ENCODE peak calls at places on chromosome 18, in four cellular contexts. One of them, this sample, is unnamed.

GRCh38 chr18:62198259-62198658 is 11.2 kb downstream of the RELCH start:
- DNase-seq in left lung: no peak
- DNase-seq in ovary: no peak
- DNase-seq in OCI-LY7: no peak
- DNase-seq in this sample: no peak

GRCh38 chr18:65352183-65352582 is 398.6 kb upstream of the CDH7 start:
- DNase-seq in left lung: no peak
- DNase-seq in ovary: no peak
- DNase-seq in OCI-LY7: no peak
- DNase-seq in this sample: no peak

GRCh38 chr18:45652703-45653490 is 37.6 kb downstream of the SLC14A2 start:
- DNase-seq in left lung: no peak
- DNase-seq in ovary: no peak
- DNase-seq in OCI-LY7: no peak
- DNase-seq in this sample: no peak

GRCh38 chr18:72869786-72870185 is 2.0 kb upstream of the NETO1 start:
- DNase-seq in left lung: no peak
- DNase-seq in ovary: no peak
- DNase-seq in OCI-LY7: no peak
- DNase-seq in this sample: peak

GRCh38 chr18:77910347-77910746 is 660.7 kb downstream of the GALR1 start:
- DNase-seq in left lung: no peak
- DNase-seq in ovary: no peak
- DNase-seq in OCI-LY7: no peak
- DNase-seq in this sample: no peak

GRCh38 chr18:79567481-79568147 is 112.0 kb upstream of the CTDP1 start:
- DNase-seq in left lung: peak
- DNase-seq in ovary: no peak
- DNase-seq in OCI-LY7: no peak
- DNase-seq in this sample: no peak

GRCh38 chr18:32920796-32921787 is 148.3 kb upstream of the KLHL14 start:
- DNase-seq in left lung: no peak
- DNase-seq in ovary: no peak
- DNase-seq in OCI-LY7: no peak
- DNase-seq in this sample: no peak

GRCh38 chr18:2847341-2848144 is 737 bp downstream of the EMILIN2 start:
- DNase-seq in left lung: peak
- DNase-seq in ovary: peak
- DNase-seq in OCI-LY7: no peak
- DNase-seq in this sample: peak

GRCh38 chr18:70339915-70340314 is 51.1 kb downstream of the SOCS6 start:
- DNase-seq in left lung: no peak
- DNase-seq in ovary: no peak
- DNase-seq in OCI-LY7: no peak
- DNase-seq in this sample: no peak

GRCh38 chr18:30613467-30613801 is 429.1 kb downstream of the DSC3 start:
- DNase-seq in left lung: no peak
- DNase-seq in ovary: no peak
- DNase-seq in OCI-LY7: no peak
- DNase-seq in this sample: no peak

GRCh38 chr18:61551586-61551985 is 218.4 kb downstream of the CDH20 start:
- DNase-seq in left lung: no peak
- DNase-seq in ovary: no peak
- DNase-seq in OCI-LY7: peak
- DNase-seq in this sample: peak

GRCh38 chr18:5309888-5310470 is 14.5 kb upstream of the ZBTB14 start:
- DNase-seq in left lung: no peak
- DNase-seq in ovary: no peak
- DNase-seq in OCI-LY7: peak
- DNase-seq in this sample: peak

GRCh38 chr18:54647176-54647575 is 56.1 kb downstream of the DYNAP start:
- DNase-seq in left lung: no peak
- DNase-seq in ovary: no peak
- DNase-seq in OCI-LY7: peak
- DNase-seq in this sample: peak

GRCh38 chr18:51253476-51253875 is 56.0 kb upstream of the MEX3C start:
- DNase-seq in left lung: no peak
- DNase-seq in ovary: no peak
- DNase-seq in OCI-LY7: no peak
- DNase-seq in this sample: no peak

GRCh38 chr18:29145993-29146539 is 969.1 kb upstream of the CDH2 start:
- DNase-seq in left lung: no peak
- DNase-seq in ovary: no peak
- DNase-seq in OCI-LY7: no peak
- DNase-seq in this sample: no peak

GRCh38 chr18:33804258-33804657 is 226.2 kb downstream of the ASXL3 start:
- DNase-seq in left lung: no peak
- DNase-seq in ovary: no peak
- DNase-seq in OCI-LY7: no peak
- DNase-seq in this sample: no peak

GRCh38 chr18:79697178-79697577 is 17.6 kb downstream of the CTDP1 start:
- DNase-seq in left lung: no peak
- DNase-seq in ovary: no peak
- DNase-seq in OCI-LY7: no peak
- DNase-seq in this sample: no peak

GRCh38 chr18:56501896-56502295 is 136.5 kb downstream of the TXNL1 start:
- DNase-seq in left lung: no peak
- DNase-seq in ovary: no peak
- DNase-seq in OCI-LY7: no peak
- DNase-seq in this sample: no peak

GRCh38 chr18:55322176-55322735 is 265.7 kb downstream of the TCF4 start:
- DNase-seq in left lung: peak
- DNase-seq in ovary: peak
- DNase-seq in OCI-LY7: peak
- DNase-seq in this sample: peak

GRCh38 chr18:51603551-51603950 is 406.1 kb upstream of the MEX3C start:
- DNase-seq in left lung: no peak
- DNase-seq in ovary: no peak
- DNase-seq in OCI-LY7: no peak
- DNase-seq in this sample: no peak

GRCh38 chr18:39506581-39506980 is 1941.0 kb upstream of the CELF4 start:
- DNase-seq in left lung: no peak
- DNase-seq in ovary: no peak
- DNase-seq in OCI-LY7: no peak
- DNase-seq in this sample: no peak

GRCh38 chr18:52343138-52343537 is 3.1 kb downstream of the DCC start:
- DNase-seq in left lung: no peak
- DNase-seq in ovary: no peak
- DNase-seq in OCI-LY7: no peak
- DNase-seq in this sample: no peak

GRCh38 chr18:79765491-79766245 is 32.1 kb upstream of the KCNG2 start:
- DNase-seq in left lung: peak
- DNase-seq in ovary: no peak
- DNase-seq in OCI-LY7: no peak
- DNase-seq in this sample: no peak

GRCh38 chr18:26230497-26230896 is 4.3 kb downstream of the TAF4B start:
- DNase-seq in left lung: no peak
- DNase-seq in ovary: no peak
- DNase-seq in OCI-LY7: no peak
- DNase-seq in this sample: no peak

GRCh38 chr18:24157855-24158254 is 19.0 kb downstream of the CABYR start:
- DNase-seq in left lung: no peak
- DNase-seq in ovary: no peak
- DNase-seq in OCI-LY7: no peak
- DNase-seq in this sample: no peak

GRCh38 chr18:47996091-47996541 is 65.7 kb upstream of the SMAD2 start:
- DNase-seq in left lung: no peak
- DNase-seq in ovary: no peak
- DNase-seq in OCI-LY7: no peak
- DNase-seq in this sample: no peak

GRCh38 chr18:75811156-75811555 is 383.7 kb upstream of the SMIM21 start:
- DNase-seq in left lung: no peak
- DNase-seq in ovary: no peak
- DNase-seq in OCI-LY7: no peak
- DNase-seq in this sample: no peak

GRCh38 chr18:29191263-29191662 is 1014.3 kb upstream of the CDH2 start:
- DNase-seq in left lung: no peak
- DNase-seq in ovary: no peak
- DNase-seq in OCI-LY7: no peak
- DNase-seq in this sample: no peak

GRCh38 chr18:70289351-70290330 is 796 bp downstream of the SOCS6 start:
- DNase-seq in left lung: no peak
- DNase-seq in ovary: peak
- DNase-seq in OCI-LY7: no peak
- DNase-seq in this sample: peak

GRCh38 chr18:26383454-26384270 is 157.4 kb downstream of the TAF4B start:
- DNase-seq in left lung: no peak
- DNase-seq in ovary: no peak
- DNase-seq in OCI-LY7: peak
- DNase-seq in this sample: peak

GRCh38 chr18:32372381-32373061 is 98.2 kb downstream of the GAREM1 start:
- DNase-seq in left lung: peak
- DNase-seq in ovary: no peak
- DNase-seq in OCI-LY7: no peak
- DNase-seq in this sample: no peak

GRCh38 chr18:10524507-10525425 is 1.1 kb upstream of the NAPG start:
- DNase-seq in left lung: no peak
- DNase-seq in ovary: no peak
- DNase-seq in OCI-LY7: no peak
- DNase-seq in this sample: no peak

GRCh38 chr18:10525563-10526210 is at the start of gene NAPG:
- DNase-seq in left lung: peak
- DNase-seq in ovary: peak
- DNase-seq in OCI-LY7: peak
- DNase-seq in this sample: peak

GRCh38 chr18:10523544-10523943 is 2.3 kb upstream of the NAPG start:
- DNase-seq in left lung: no peak
- DNase-seq in ovary: no peak
- DNase-seq in OCI-LY7: no peak
- DNase-seq in this sample: no peak

GRCh38 chr18:10528439-10528838 is 2.6 kb downstream of the NAPG start:
- DNase-seq in left lung: no peak
- DNase-seq in ovary: no peak
- DNase-seq in OCI-LY7: no peak
- DNase-seq in this sample: no peak

GRCh38 chr18:10526211-10526949 is 553 bp downstream of the NAPG start:
- DNase-seq in left lung: peak
- DNase-seq in ovary: peak
- DNase-seq in OCI-LY7: peak
- DNase-seq in this sample: peak
- TF ChIP-seq CTCF in left lung: no peak
- TF ChIP-seq CTCF in ovary: no peak
- TF ChIP-seq CTCF in OCI-LY7: peak
- TF ChIP-seq CTCF in this sample: no peak

DNA sequence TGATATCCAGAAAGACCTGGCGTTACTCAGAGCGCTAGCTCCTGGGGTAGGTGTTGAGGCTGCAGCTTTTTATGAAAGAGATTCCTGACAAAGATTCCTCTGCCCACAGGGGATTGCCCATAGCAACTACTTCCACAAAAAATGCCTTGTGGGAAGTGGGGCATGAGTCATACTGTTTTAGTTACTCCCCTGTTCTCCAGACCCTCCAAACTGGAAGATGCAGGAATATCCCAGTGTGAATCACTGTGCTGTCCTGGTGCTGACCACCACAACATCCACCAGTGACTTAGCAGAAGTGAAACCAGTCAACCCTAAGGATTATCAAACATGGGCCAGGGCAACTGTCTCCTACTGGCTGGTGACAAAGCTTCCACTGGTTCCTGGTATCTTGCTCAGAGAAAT is 61.8 kb downstream of the CDH2 start:
- DNase-seq in left lung: no peak
- DNase-seq in ovary: no peak
- DNase-seq in OCI-LY7: no peak
- DNase-seq in this sample: no peak
- TF ChIP-seq CTCF in left lung: no peak
- TF ChIP-seq CTCF in ovary: no peak
- TF ChIP-seq CTCF in OCI-LY7: no peak
- TF ChIP-seq CTCF in this sample: no peak

GRCh38 chr18:58618822-58619553 is 9.9 kb downstream of the ALPK2 start:
- DNase-seq in left lung: no peak
- DNase-seq in ovary: no peak
- DNase-seq in OCI-LY7: no peak
- DNase-seq in this sample: no peak
- TF ChIP-seq CTCF in left lung: no peak
- TF ChIP-seq CTCF in ovary: no peak
- TF ChIP-seq CTCF in OCI-LY7: no peak
- TF ChIP-seq CTCF in this sample: no peak

GRCh38 chr18:49151482-49151881 is 200.7 kb upstream of the SMAD7 start:
- DNase-seq in left lung: no peak
- DNase-seq in ovary: no peak
- DNase-seq in OCI-LY7: no peak
- DNase-seq in this sample: no peak
- TF ChIP-seq CTCF in left lung: no peak
- TF ChIP-seq CTCF in ovary: no peak
- TF ChIP-seq CTCF in OCI-LY7: no peak
- TF ChIP-seq CTCF in this sample: no peak

DNA sequence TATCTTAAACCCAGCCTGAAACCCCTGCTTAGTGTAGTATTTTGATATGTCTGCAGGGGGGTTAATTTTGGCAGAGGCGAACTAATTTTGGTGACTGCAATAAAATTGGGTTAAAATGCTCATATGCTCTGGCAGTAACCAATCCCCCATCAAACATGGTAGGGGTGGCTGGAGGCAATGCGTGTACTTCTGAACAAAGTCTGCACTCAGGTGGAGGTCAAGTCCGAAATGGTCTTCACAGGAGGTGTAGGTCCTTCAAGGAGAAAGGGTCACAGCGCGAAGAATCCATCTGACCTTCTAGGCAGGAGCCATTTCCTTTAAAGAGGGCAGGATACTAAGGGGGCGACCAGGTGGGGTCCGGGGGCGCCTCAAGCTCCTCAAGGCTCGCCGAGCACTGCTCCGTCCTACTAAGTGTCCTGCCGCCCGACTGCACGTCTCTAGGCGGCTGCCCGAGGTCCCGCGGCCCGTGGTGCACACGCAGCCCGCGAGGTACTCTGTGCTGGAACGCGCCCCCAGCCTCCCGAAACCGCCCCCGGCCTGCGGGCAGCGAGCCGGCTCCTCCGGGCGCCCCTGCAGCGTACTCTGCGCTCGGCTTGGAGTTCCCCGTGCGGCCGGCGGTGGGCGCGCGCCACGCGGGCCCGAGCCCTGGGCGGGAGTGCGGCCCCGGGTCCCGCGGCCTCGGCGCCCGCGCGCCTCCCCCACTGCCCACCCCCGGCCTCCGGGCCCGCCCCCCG is 1.7 kb upstream of the LDLRAD4 start:
- DNase-seq in left lung: no peak
- DNase-seq in ovary: peak
- DNase-seq in OCI-LY7: no peak
- DNase-seq in this sample: peak
- TF ChIP-seq CTCF in left lung: no peak
- TF ChIP-seq CTCF in ovary: no peak
- TF ChIP-seq CTCF in OCI-LY7: no peak
- TF ChIP-seq CTCF in this sample: peak

GRCh38 chr18:74291771-74292540 is at the start of gene CYB5A:
- DNase-seq in left lung: peak
- DNase-seq in ovary: peak
- DNase-seq in OCI-LY7: no peak
- DNase-seq in this sample: peak

GRCh38 chr18:74289946-74290478 is 1.8 kb downstream of the CYB5A start:
- DNase-seq in left lung: no peak
- DNase-seq in ovary: no peak
- DNase-seq in OCI-LY7: no peak
- DNase-seq in this sample: no peak

GRCh38 chr18:74289137-74289536 is 2.6 kb downstream of the CYB5A start:
- DNase-seq in left lung: no peak
- DNase-seq in ovary: no peak
- DNase-seq in OCI-LY7: no peak
- DNase-seq in this sample: no peak

GRCh38 chr18:74292541-74292858 is 737 bp upstream of the CYB5A start:
- DNase-seq in left lung: no peak
- DNase-seq in ovary: no peak
- DNase-seq in OCI-LY7: no peak
- DNase-seq in this sample: peak

GRCh38 chr18:74290831-74291770 is 662 bp downstream of the CYB5A start:
- DNase-seq in left lung: no peak
- DNase-seq in ovary: peak
- DNase-seq in OCI-LY7: no peak
- DNase-seq in this sample: peak
- TF ChIP-seq CTCF in left lung: no peak
- TF ChIP-seq CTCF in ovary: no peak
- TF ChIP-seq CTCF in OCI-LY7: no peak
- TF ChIP-seq CTCF in this sample: no peak